ENCODE peak calls at places on chromosome 12, in ten cellular contexts. W is GM12891, I is stomach, B is prostate gland, D is breast epithelium, K is transverse colon, C is GM12878, N is HCT116, T is HL-60, E is K562. Z is an unnamed sample.

GRCh38 chr12:129911437-129912049 is 7.7 kb upstream of the TMEM132D start:
- DNase-seq in B (peak), W (peak), C (no peak), E (peak), T (peak), K (peak), I (peak), D (no peak), N (no peak), Z (no peak)

GRCh38 chr12:13210022-13210539 is 13.6 kb downstream of the EMP1 start:
- DNase-seq in B (no peak), I (no peak), N (no peak), T (no peak), W (no peak), D (no peak), E (no peak), K (no peak), C (no peak), Z (no peak)

GRCh38 chr12:1094714-1095113 is 103.7 kb downstream of the ERC1 start:
- DNase-seq in B (no peak), C (peak), K (no peak), N (no peak), W (no peak), T (no peak), I (no peak), E (no peak), D (no peak), Z (no peak)

GRCh38 chr12:6923003-6923732 is 4.6 kb upstream of the ATN1 start:
- DNase-seq in K (no peak), W (no peak), I (no peak), C (no peak), N (no peak), D (no peak), T (no peak), E (no peak), B (no peak), Z (no peak)

GRCh38 chr12:132282031-132282949 is 47.1 kb downstream of the GALNT9 start:
- DNase-seq in D (no peak), K (no peak), T (no peak), B (no peak), C (no peak), E (no peak), W (no peak), I (no peak), N (no peak), Z (no peak)

GRCh38 chr12:105084251-105085250 is at the start of gene ALDH1L2:
- DNase-seq in K (peak), B (peak), D (peak), W (peak), T (peak), N (peak), C (no peak), I (peak), E (peak), Z (no peak)

GRCh38 chr12:52496590-52497071 is 3.6 kb upstream of the KRT6A start:
- DNase-seq in E (no peak), T (no peak), K (no peak), I (no peak), C (no peak), D (no peak), B (no peak), W (no peak), N (peak), Z (no peak)

GRCh38 chr12:81811066-81811777 is 52.1 kb upstream of the PPFIA2 start:
- DNase-seq in E (no peak), K (no peak), D (no peak), N (no peak), I (no peak), B (no peak), W (no peak), C (no peak), T (peak), Z (no peak)

GRCh38 chr12:89181271-89181920 is 170.9 kb downstream of the DUSP6 start:
- DNase-seq in W (no peak), E (no peak), N (no peak), T (no peak), C (no peak), K (no peak), I (no peak), B (no peak), D (no peak), Z (no peak)

GRCh38 chr12:101277443-101277842 is 2.5 kb upstream of the UTP20 start:
- DNase-seq in E (no peak), I (no peak), C (no peak), D (no peak), B (no peak), N (no peak), W (no peak), K (no peak), T (peak), Z (no peak)

GRCh38 chr12:68915055-68915454 is 17.9 kb downstream of the CPM start:
- DNase-seq in E (no peak), T (no peak), I (no peak), N (no peak), W (no peak), C (no peak), K (no peak), D (no peak), B (no peak), Z (no peak)

GRCh38 chr12:30909721-30910350 is 16.7 kb upstream of the TSPAN11 start:
- DNase-seq in N (no peak), W (no peak), B (no peak), K (no peak), C (no peak), D (no peak), E (no peak), T (no peak), I (no peak), Z (no peak)

GRCh38 chr12:123571343-123571813 is 13.0 kb upstream of the TMED2 start:
- DNase-seq in N (peak), D (no peak), B (no peak), C (no peak), W (no peak), I (peak), T (no peak), E (peak), K (peak), Z (no peak)

GRCh38 chr12:108839011-108839889 is 18.1 kb downstream of the SSH1 start:
- DNase-seq in C (no peak), I (no peak), E (no peak), W (no peak), N (no peak), T (no peak), K (no peak), B (peak), D (peak), Z (no peak)

GRCh38 chr12:89067436-89067835 is 284.9 kb downstream of the DUSP6 start:
- DNase-seq in K (no peak), B (no peak), N (peak), D (no peak), W (no peak), I (no peak), E (no peak), C (no peak), T (no peak), Z (no peak)

GRCh38 chr12:2891240-2892053 is 756 bp downstream of the TULP3 start:
- DNase-seq in C (no peak), D (peak), N (no peak), B (peak), I (peak), W (peak), T (no peak), E (no peak), K (peak), Z (no peak)

GRCh38 chr12:91695964-91696363 is 449.7 kb downstream of the BTG1 start:
- DNase-seq in C (no peak), E (no peak), D (no peak), N (no peak), W (no peak), I (no peak), B (no peak), K (no peak), T (no peak), Z (no peak)

GRCh38 chr12:67795235-67795634 is 146.7 kb downstream of the DYRK2 start:
- DNase-seq in D (no peak), K (no peak), E (no peak), W (no peak), T (no peak), C (no peak), B (no peak), I (no peak), N (no peak), Z (no peak)

GRCh38 chr12:116508145-116509121 is 50.7 kb upstream of the MAP1LC3B2 start:
- DNase-seq in D (no peak), T (no peak), K (peak), B (no peak), C (no peak), I (no peak), W (peak), E (peak), N (no peak), Z (no peak)

GRCh38 chr12:9798008-9798619 is 29.2 kb upstream of the KLRF1 start:
- DNase-seq in W (no peak), E (peak), K (peak), D (no peak), I (peak), T (peak), N (peak), C (peak), B (peak), Z (no peak)

GRCh38 chr12:6963741-6964446 is 6.6 kb downstream of the PHB2 start:
- DNase-seq in W (no peak), E (no peak), C (no peak), K (no peak), B (no peak), I (no peak), T (no peak), N (no peak), D (no peak), Z (no peak)

GRCh38 chr12:105294886-105295479 is 35.5 kb upstream of the C12orf75 start:
- DNase-seq in B (no peak), C (no peak), I (no peak), N (no peak), K (no peak), W (no peak), D (no peak), T (no peak), E (no peak), Z (no peak)

GRCh38 chr12:39401459-39401858 is 41.5 kb downstream of the KIF21A start:
- DNase-seq in N (no peak), W (no peak), K (no peak), D (no peak), B (no peak), T (no peak), I (no peak), C (no peak), E (no peak), Z (no peak)

GRCh38 chr12:31732926-31733548 is 4.2 kb upstream of the AMN1 start:
- DNase-seq in T (peak), C (peak), I (no peak), E (peak), W (no peak), D (no peak), B (peak), N (peak), K (no peak), Z (no peak)

GRCh38 chr12:65956056-65956738 is 131.9 kb downstream of the HMGA2 start:
- DNase-seq in B (no peak), C (no peak), N (no peak), W (no peak), D (no peak), T (no peak), I (no peak), E (no peak), K (no peak), Z (no peak)
- TF ChIP-seq POLR2AphosphoS5 in B (no peak), C (no peak), N (no peak), W (no peak), D (no peak), T (no peak), I (no peak), E (no peak), K (no peak), Z (no peak)

GRCh38 chr12:103848917-103849491 is 8.0 kb upstream of the NT5DC3 start:
- DNase-seq in N (no peak), D (no peak), B (no peak), T (no peak), E (no peak), W (no peak), C (no peak), K (no peak), I (no peak), Z (no peak)

GRCh38 chr12:103846415-103846814 is 5.4 kb upstream of the NT5DC3 start:
- DNase-seq in C (no peak), E (no peak), T (no peak), N (no peak), W (no peak), B (no peak), K (no peak), D (no peak), I (no peak), Z (no peak)

GRCh38 chr12:103850429-103850828 is 9.4 kb upstream of the NT5DC3 start:
- DNase-seq in I (no peak), B (no peak), C (no peak), D (no peak), W (no peak), N (no peak), T (no peak), E (no peak), K (no peak), Z (no peak)

GRCh38 chr12:103851127-103851526 is 10.1 kb upstream of the NT5DC3 start:
- DNase-seq in W (no peak), I (no peak), N (no peak), C (no peak), K (no peak), E (no peak), D (no peak), T (no peak), B (no peak), Z (no peak)

DNA sequence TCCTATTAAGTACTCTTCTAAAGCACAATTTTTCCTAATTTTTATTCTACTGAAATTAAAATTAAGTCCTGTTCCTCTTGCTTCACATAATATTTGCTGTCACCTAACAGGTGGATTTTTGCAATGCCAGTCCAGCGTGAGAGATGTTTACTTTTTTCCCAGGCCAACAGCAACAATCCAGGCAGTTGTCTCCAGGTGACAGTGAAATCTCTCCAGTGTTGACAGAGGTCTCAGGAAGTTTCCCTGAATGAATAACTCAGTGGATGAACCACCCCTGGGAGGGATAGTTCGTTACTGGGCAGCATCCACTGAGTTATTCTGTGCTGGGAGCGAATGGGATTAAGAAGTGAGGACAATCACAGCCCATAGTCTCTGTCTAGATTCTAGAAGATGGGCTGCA is 7.1 kb upstream of the NT5DC3 start:
- DNase-seq in T (no peak), N (no peak), W (no peak), B (peak), C (no peak), D (no peak), K (no peak), I (no peak), E (no peak), Z (no peak)
- TF ChIP-seq POLR2AphosphoS5 in T (no peak), N (no peak), W (no peak), B (peak), C (no peak), D (no peak), K (no peak), I (no peak), E (no peak), Z (no peak)

GRCh38 chr12:54282949-54283593 is 2.5 kb downstream of the HNRNPA1 start:
- DNase-seq in B (no peak), N (no peak), W (no peak), T (no peak), D (no peak), I (no peak), E (peak), C (no peak), K (peak), Z (no peak)
- TF ChIP-seq POLR2AphosphoS5 in B (no peak), N (no peak), W (no peak), T (peak), D (no peak), I (no peak), E (no peak), C (peak), K (no peak), Z (no peak)

DNA sequence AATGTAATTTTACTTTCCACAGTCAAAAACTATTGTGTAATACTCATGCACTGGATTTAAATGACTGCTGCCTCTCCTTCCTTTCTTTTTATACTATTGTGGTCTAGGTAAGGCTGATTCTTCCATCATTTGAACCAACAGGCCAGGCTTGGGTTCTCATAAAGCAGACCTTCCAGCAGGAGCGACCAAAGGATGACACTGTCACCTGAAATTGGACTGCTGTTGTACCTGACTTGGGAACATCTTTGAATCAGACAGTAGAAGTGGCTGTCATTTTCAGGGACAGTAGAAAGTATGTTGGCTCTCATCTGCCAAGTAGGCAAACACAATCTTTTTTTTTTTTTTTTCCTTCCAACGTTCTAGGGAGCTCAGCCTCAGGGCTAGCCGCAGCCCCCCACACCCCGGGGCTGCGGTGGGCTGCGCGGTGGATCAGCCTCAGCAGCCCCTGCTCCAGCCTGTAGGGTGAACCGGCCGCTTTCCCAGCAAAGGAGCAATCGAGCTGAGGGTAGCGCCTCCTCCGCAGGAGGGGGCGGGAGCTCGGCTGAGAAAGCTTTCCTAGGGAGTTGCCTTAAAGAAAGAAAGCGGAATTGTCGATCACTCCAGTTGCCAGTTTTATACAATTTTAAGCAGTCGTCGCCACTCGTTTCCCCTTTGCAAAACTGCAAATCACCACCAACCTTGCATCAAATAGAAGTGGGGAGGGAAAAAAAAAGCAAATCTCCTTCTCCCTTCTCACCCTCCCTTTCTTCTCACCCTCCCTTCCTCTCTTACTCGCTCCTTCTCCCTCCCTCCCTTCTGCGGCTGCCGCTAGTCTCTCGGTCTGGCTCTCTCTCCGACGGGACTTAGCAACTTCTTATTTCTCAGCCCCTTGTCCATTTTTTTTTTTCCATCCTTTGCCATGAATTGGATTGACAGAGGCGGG is at the start of gene PDE3A:
- DNase-seq in W (no peak), D (no peak), C (no peak), I (no peak), E (no peak), B (peak), T (peak), N (peak), K (peak), Z (no peak)
- TF ChIP-seq POLR2AphosphoS5 in W (no peak), D (no peak), C (no peak), I (no peak), E (no peak), B (no peak), T (no peak), N (no peak), K (peak), Z (no peak)

DNA sequence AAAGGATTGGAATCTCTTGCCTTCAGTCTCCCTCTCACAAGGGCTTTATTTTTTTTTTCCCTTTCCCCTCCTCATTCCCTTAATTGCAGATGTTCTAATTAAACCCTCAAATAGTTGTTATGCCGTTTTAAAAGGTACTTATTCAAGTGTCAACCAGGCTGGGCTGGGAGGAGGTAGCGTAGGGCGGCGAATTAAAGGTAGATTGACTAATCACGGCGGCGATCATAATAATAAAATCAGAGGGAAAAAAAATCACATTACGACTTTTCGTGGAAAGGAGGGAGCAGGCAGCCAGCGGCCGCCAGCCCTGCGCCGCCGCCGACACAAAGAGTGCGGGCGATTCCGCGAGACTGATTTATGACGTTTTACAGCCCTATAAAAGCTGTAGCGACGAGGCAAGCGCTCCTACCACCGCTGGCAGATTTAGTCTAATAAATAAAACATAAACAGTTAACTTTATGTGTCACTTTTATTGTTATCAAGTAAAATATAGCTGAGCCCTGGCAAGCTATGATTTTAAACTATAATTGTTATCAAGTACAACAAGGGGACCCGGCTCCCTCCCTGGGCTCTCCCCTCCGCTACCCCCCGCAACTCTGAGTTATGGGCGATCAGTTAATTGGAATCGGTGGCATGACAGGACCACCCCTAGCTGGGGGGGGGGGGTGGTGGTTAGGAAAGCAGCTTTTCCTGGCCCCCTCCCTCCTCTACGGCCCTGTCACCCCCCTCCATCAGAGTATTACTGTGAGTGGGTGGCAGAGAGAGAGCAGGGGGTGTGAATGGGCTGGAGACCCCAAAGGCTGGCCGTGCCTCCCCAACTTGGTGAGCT is 1.5 kb upstream of the HOXC4 start:
- DNase-seq in C (no peak), K (no peak), B (peak), E (no peak), W (no peak), N (no peak), T (no peak), D (no peak), I (no peak), Z (no peak)
- TF ChIP-seq POLR2AphosphoS5 in C (no peak), K (no peak), B (peak), E (no peak), W (no peak), N (no peak), T (no peak), D (no peak), I (no peak), Z (no peak)

GRCh38 chr12:27781680-27782079 is 1.6 kb upstream of the MANSC4 start:
- DNase-seq in E (no peak), T (no peak), K (no peak), W (no peak), D (no peak), B (no peak), I (no peak), N (no peak), C (no peak), Z (no peak)
- TF ChIP-seq POLR2AphosphoS5 in E (no peak), T (no peak), K (no peak), W (no peak), D (no peak), B (no peak), I (no peak), N (no peak), C (no peak), Z (no peak)

GRCh38 chr12:46386360-46386867 is 13.8 kb upstream of the SLC38A2 start:
- DNase-seq in I (no peak), E (no peak), B (no peak), D (no peak), N (no peak), W (no peak), C (no peak), T (no peak), K (no peak), Z (no peak)
- TF ChIP-seq POLR2AphosphoS5 in I (no peak), E (no peak), B (peak), D (no peak), N (no peak), W (no peak), C (no peak), T (no peak), K (no peak), Z (peak)

Z was measured in vagina.